ENCODE peak calls at places on chromosomes 5 and 9, in seven cellular contexts. One of them, this sample, is unnamed. For H3K9me3 and H3K36me3, the result is how much of the 10 kb centered on the place peaks cover.

GRCh38 chr9:70479880-70480291 is 65.4 kb upstream of the KLF9 start:
- DNase-seq in Karpas-422: no peak
- DNase-seq in adrenal gland: no peak
- DNase-seq in gastrocnemius medialis: no peak
- DNase-seq in lung: no peak
- DNase-seq in breast epithelium: peak
- DNase-seq in CD8-positive, alpha-beta T cell: no peak
- DNase-seq in this sample: peak

GRCh38 chr5:173618927-173619519 is 2.6 kb upstream of the BOD1 start:
- DNase-seq in gastrocnemius medialis: no peak
- DNase-seq in Karpas-422: peak
- DNase-seq in lung: peak
- DNase-seq in adrenal gland: peak
- DNase-seq in CD8-positive, alpha-beta T cell: peak
- DNase-seq in breast epithelium: peak
- DNase-seq in this sample: no peak

GRCh38 chr5:96565843-96566242 is 96.3 kb upstream of the CAST start:
- DNase-seq in breast epithelium: no peak
- DNase-seq in CD8-positive, alpha-beta T cell: no peak
- DNase-seq in lung: no peak
- DNase-seq in Karpas-422: no peak
- DNase-seq in gastrocnemius medialis: no peak
- DNase-seq in adrenal gland: no peak
- DNase-seq in this sample: no peak

GRCh38 chr9:12426198-12426864 is 266.9 kb upstream of the TYRP1 start:
- DNase-seq in gastrocnemius medialis: no peak
- DNase-seq in lung: no peak
- DNase-seq in Karpas-422: no peak
- DNase-seq in CD8-positive, alpha-beta T cell: no peak
- DNase-seq in breast epithelium: no peak
- DNase-seq in adrenal gland: no peak
- DNase-seq in this sample: no peak

GRCh38 chr5:132812949-132813598 is at the start of gene SOWAHA:
- DNase-seq in CD8-positive, alpha-beta T cell: no peak
- DNase-seq in Karpas-422: no peak
- DNase-seq in breast epithelium: no peak
- DNase-seq in gastrocnemius medialis: no peak
- DNase-seq in lung: no peak
- DNase-seq in adrenal gland: no peak
- DNase-seq in this sample: peak

GRCh38 chr5:67476531-67476930 is 279.9 kb upstream of the CD180 start:
- DNase-seq in Karpas-422: no peak
- DNase-seq in CD8-positive, alpha-beta T cell: no peak
- DNase-seq in lung: no peak
- DNase-seq in breast epithelium: peak
- DNase-seq in gastrocnemius medialis: no peak
- DNase-seq in adrenal gland: no peak
- DNase-seq in this sample: no peak

GRCh38 chr5:58794875-58795274 is 212.0 kb downstream of the RAB3C start:
- DNase-seq in gastrocnemius medialis: no peak
- DNase-seq in lung: no peak
- DNase-seq in breast epithelium: no peak
- DNase-seq in Karpas-422: no peak
- DNase-seq in adrenal gland: no peak
- DNase-seq in CD8-positive, alpha-beta T cell: no peak
- DNase-seq in this sample: no peak

GRCh38 chr5:71872465-71872864 is 153.4 kb downstream of the CARTPT start:
- DNase-seq in lung: no peak
- DNase-seq in adrenal gland: no peak
- DNase-seq in gastrocnemius medialis: no peak
- DNase-seq in CD8-positive, alpha-beta T cell: no peak
- DNase-seq in Karpas-422: no peak
- DNase-seq in breast epithelium: no peak
- DNase-seq in this sample: no peak

GRCh38 chr9:24479266-24479665 is 66.4 kb downstream of the IZUMO3 start:
- DNase-seq in lung: no peak
- DNase-seq in CD8-positive, alpha-beta T cell: no peak
- DNase-seq in breast epithelium: no peak
- DNase-seq in adrenal gland: no peak
- DNase-seq in gastrocnemius medialis: no peak
- DNase-seq in Karpas-422: no peak
- DNase-seq in this sample: no peak

GRCh38 chr9:120014751-120015235 is 565.2 kb downstream of the CDK5RAP2 start:
- DNase-seq in lung: no peak
- DNase-seq in breast epithelium: no peak
- DNase-seq in gastrocnemius medialis: no peak
- DNase-seq in Karpas-422: no peak
- DNase-seq in CD8-positive, alpha-beta T cell: no peak
- DNase-seq in adrenal gland: no peak
- DNase-seq in this sample: no peak

GRCh38 chr5:132500931-132501628 is 10.5 kb upstream of the IRF1 start:
- DNase-seq in Karpas-422: peak
- DNase-seq in lung: peak
- DNase-seq in adrenal gland: peak
- DNase-seq in gastrocnemius medialis: peak
- DNase-seq in CD8-positive, alpha-beta T cell: peak
- DNase-seq in breast epithelium: no peak
- DNase-seq in this sample: peak

GRCh38 chr5:52692039-52692438 is 95.7 kb upstream of the ITGA1 start:
- DNase-seq in lung: no peak
- DNase-seq in adrenal gland: no peak
- DNase-seq in breast epithelium: no peak
- DNase-seq in CD8-positive, alpha-beta T cell: no peak
- DNase-seq in Karpas-422: no peak
- DNase-seq in gastrocnemius medialis: no peak
- DNase-seq in this sample: no peak

GRCh38 chr9:122056484-122056883 is 36.6 kb downstream of the TTLL11 start:
- DNase-seq in gastrocnemius medialis: no peak
- DNase-seq in lung: no peak
- DNase-seq in CD8-positive, alpha-beta T cell: no peak
- DNase-seq in adrenal gland: no peak
- DNase-seq in breast epithelium: no peak
- DNase-seq in Karpas-422: no peak
- DNase-seq in this sample: no peak

GRCh38 chr9:4170231-4170630 is 129.6 kb downstream of the GLIS3 start:
- DNase-seq in CD8-positive, alpha-beta T cell: no peak
- DNase-seq in breast epithelium: no peak
- DNase-seq in Karpas-422: no peak
- DNase-seq in adrenal gland: no peak
- DNase-seq in lung: no peak
- DNase-seq in gastrocnemius medialis: no peak
- DNase-seq in this sample: no peak

GRCh38 chr9:110975278-110975677 is 63.0 kb downstream of the LPAR1 start:
- DNase-seq in lung: no peak
- DNase-seq in breast epithelium: no peak
- DNase-seq in CD8-positive, alpha-beta T cell: no peak
- DNase-seq in adrenal gland: no peak
- DNase-seq in gastrocnemius medialis: no peak
- DNase-seq in Karpas-422: no peak
- DNase-seq in this sample: no peak

GRCh38 chr5:177489119-177489716 is 8.2 kb downstream of the PDLIM7 start:
- DNase-seq in gastrocnemius medialis: no peak
- DNase-seq in lung: no peak
- DNase-seq in adrenal gland: no peak
- DNase-seq in CD8-positive, alpha-beta T cell: no peak
- DNase-seq in Karpas-422: peak
- DNase-seq in breast epithelium: no peak
- DNase-seq in this sample: no peak

GRCh38 chr9:131281119-131281965 is 5.0 kb upstream of the FAM78A start:
- DNase-seq in Karpas-422: no peak
- DNase-seq in lung: no peak
- DNase-seq in adrenal gland: no peak
- DNase-seq in CD8-positive, alpha-beta T cell: no peak
- DNase-seq in breast epithelium: no peak
- DNase-seq in gastrocnemius medialis: no peak
- DNase-seq in this sample: no peak

GRCh38 chr5:105331558-105331957 is 1769.0 kb upstream of the NUDT12 start:
- DNase-seq in CD8-positive, alpha-beta T cell: no peak
- DNase-seq in lung: no peak
- DNase-seq in adrenal gland: no peak
- DNase-seq in gastrocnemius medialis: no peak
- DNase-seq in breast epithelium: no peak
- DNase-seq in Karpas-422: no peak
- DNase-seq in this sample: no peak

GRCh38 chr9:127451681-127452480 is 571 bp downstream of the LRSAM1 start:
- DNase-seq in adrenal gland: peak
- DNase-seq in gastrocnemius medialis: peak
- DNase-seq in Karpas-422: peak
- DNase-seq in lung: peak
- DNase-seq in CD8-positive, alpha-beta T cell: peak
- DNase-seq in breast epithelium: peak
- DNase-seq in this sample: peak

GRCh38 chr5:1429066-1429465 is 16.2 kb downstream of the SLC6A3 start:
- DNase-seq in gastrocnemius medialis: no peak
- DNase-seq in CD8-positive, alpha-beta T cell: no peak
- DNase-seq in Karpas-422: no peak
- DNase-seq in adrenal gland: no peak
- DNase-seq in lung: no peak
- DNase-seq in breast epithelium: no peak
- DNase-seq in this sample: peak

GRCh38 chr5:105849701-105850100 is 1821.0 kb downstream of the EFNA5 start:
- DNase-seq in gastrocnemius medialis: no peak
- DNase-seq in lung: no peak
- DNase-seq in CD8-positive, alpha-beta T cell: no peak
- DNase-seq in adrenal gland: no peak
- DNase-seq in breast epithelium: no peak
- DNase-seq in Karpas-422: no peak
- DNase-seq in this sample: no peak

GRCh38 chr9:118104385-118104784 is 400.2 kb downstream of the TLR4 start:
- DNase-seq in breast epithelium: no peak
- DNase-seq in CD8-positive, alpha-beta T cell: no peak
- DNase-seq in gastrocnemius medialis: no peak
- DNase-seq in adrenal gland: no peak
- DNase-seq in Karpas-422: no peak
- DNase-seq in lung: no peak
- DNase-seq in this sample: no peak
- H3K9me3 ChIP-seq in breast epithelium: under half
- H3K9me3 ChIP-seq in CD8-positive, alpha-beta T cell: under half
- H3K9me3 ChIP-seq in gastrocnemius medialis: under half
- H3K9me3 ChIP-seq in adrenal gland: under half
- H3K9me3 ChIP-seq in Karpas-422: under half
- H3K9me3 ChIP-seq in lung: under half
- H3K9me3 ChIP-seq in this sample: under half

DNA sequence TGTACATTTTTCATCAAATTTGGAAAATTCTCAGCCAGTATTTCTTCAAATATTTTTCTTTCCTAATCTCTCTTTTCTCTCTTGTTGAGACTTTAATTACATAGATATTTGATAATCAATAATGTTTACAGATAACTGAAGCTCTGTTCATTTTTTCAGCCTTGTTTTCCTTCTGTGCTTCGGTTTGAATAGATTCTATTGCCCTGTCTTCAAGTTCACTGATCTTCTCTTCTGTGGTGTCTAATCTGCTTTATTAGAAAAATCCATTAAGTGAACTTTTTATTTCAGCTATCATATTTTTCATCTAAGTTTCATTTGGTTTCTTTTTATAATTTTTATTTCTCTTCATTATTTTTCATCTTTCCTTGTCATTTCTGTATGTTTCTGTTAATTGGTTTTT is 54.1 kb downstream of the AMBP start:
- DNase-seq in breast epithelium: no peak
- DNase-seq in lung: no peak
- DNase-seq in gastrocnemius medialis: no peak
- DNase-seq in Karpas-422: no peak
- DNase-seq in adrenal gland: no peak
- DNase-seq in CD8-positive, alpha-beta T cell: no peak
- DNase-seq in this sample: no peak
- H3K36me3 ChIP-seq in breast epithelium: under half
- H3K36me3 ChIP-seq in lung: under half
- H3K36me3 ChIP-seq in gastrocnemius medialis: under half
- H3K36me3 ChIP-seq in Karpas-422: under half
- H3K36me3 ChIP-seq in adrenal gland: under half
- H3K36me3 ChIP-seq in CD8-positive, alpha-beta T cell: under half
- H3K36me3 ChIP-seq in this sample: under half

DNA sequence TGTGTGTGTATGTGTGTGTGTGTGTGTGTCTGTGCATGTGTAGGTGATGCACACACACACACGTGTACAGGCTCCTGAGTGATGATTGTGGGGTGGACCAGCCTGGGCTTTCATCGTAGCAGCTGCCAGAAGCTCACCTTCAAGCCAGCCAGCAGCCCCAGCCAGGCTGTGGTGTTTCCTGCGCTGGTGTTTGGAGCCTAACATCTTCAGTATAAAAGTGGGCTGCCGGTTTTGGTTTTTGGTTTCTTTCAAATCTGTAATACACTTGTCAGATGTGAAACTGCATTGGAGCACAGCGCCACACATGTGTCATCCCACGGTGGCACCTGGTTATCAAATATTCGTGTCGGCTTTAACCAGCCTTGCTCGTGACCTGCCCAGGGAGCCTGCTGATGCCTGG is 114.2 kb downstream of the OLFM1 start:
- DNase-seq in breast epithelium: no peak
- DNase-seq in CD8-positive, alpha-beta T cell: no peak
- DNase-seq in lung: no peak
- DNase-seq in Karpas-422: no peak
- DNase-seq in gastrocnemius medialis: no peak
- DNase-seq in adrenal gland: no peak
- DNase-seq in this sample: no peak
- H3K4me3 ChIP-seq in breast epithelium: no peak
- H3K4me3 ChIP-seq in CD8-positive, alpha-beta T cell: no peak
- H3K4me3 ChIP-seq in lung: no peak
- H3K4me3 ChIP-seq in Karpas-422: no peak
- H3K4me3 ChIP-seq in gastrocnemius medialis: no peak
- H3K4me3 ChIP-seq in adrenal gland: no peak
- H3K4me3 ChIP-seq in this sample: no peak

GRCh38 chr5:158485604-158486081 is 614.1 kb downstream of the EBF1 start:
- DNase-seq in lung: peak
- DNase-seq in CD8-positive, alpha-beta T cell: no peak
- DNase-seq in adrenal gland: no peak
- DNase-seq in gastrocnemius medialis: no peak
- DNase-seq in breast epithelium: no peak
- DNase-seq in Karpas-422: no peak
- DNase-seq in this sample: no peak

GRCh38 chr5:158487677-158488076 is 612.0 kb downstream of the EBF1 start:
- DNase-seq in gastrocnemius medialis: no peak
- DNase-seq in adrenal gland: no peak
- DNase-seq in Karpas-422: no peak
- DNase-seq in lung: no peak
- DNase-seq in CD8-positive, alpha-beta T cell: no peak
- DNase-seq in breast epithelium: no peak
- DNase-seq in this sample: no peak

GRCh38 chr5:158487156-158487555 is 612.6 kb downstream of the EBF1 start:
- DNase-seq in lung: no peak
- DNase-seq in Karpas-422: no peak
- DNase-seq in gastrocnemius medialis: no peak
- DNase-seq in adrenal gland: no peak
- DNase-seq in breast epithelium: no peak
- DNase-seq in CD8-positive, alpha-beta T cell: no peak
- DNase-seq in this sample: no peak

GRCh38 chr5:158492850-158493249 is 606.9 kb downstream of the EBF1 start:
- DNase-seq in adrenal gland: no peak
- DNase-seq in gastrocnemius medialis: no peak
- DNase-seq in breast epithelium: no peak
- DNase-seq in CD8-positive, alpha-beta T cell: no peak
- DNase-seq in Karpas-422: no peak
- DNase-seq in lung: no peak
- DNase-seq in this sample: no peak

DNA sequence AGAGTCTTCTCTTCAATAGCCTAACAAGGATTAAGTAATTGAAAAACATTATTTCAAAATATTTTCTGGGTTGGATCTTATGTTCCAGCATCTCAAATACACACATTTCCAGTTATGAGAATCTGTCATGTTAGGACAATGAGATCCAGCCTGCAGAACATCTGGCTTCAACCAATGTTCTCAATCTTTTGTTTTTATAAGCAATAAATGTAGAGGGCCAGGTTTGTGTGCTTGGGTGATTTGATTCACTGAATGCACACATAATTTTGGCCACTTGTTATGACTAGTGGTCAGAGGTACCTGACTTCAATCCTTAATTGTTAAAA is 610.5 kb downstream of the EBF1 start:
- DNase-seq in adrenal gland: no peak
- DNase-seq in Karpas-422: no peak
- DNase-seq in breast epithelium: no peak
- DNase-seq in lung: no peak
- DNase-seq in gastrocnemius medialis: no peak
- DNase-seq in CD8-positive, alpha-beta T cell: no peak
- DNase-seq in this sample: no peak
- H3K9me3 ChIP-seq in adrenal gland: under half
- H3K9me3 ChIP-seq in Karpas-422: under half
- H3K9me3 ChIP-seq in breast epithelium: under half
- H3K9me3 ChIP-seq in lung: under half
- H3K9me3 ChIP-seq in gastrocnemius medialis: under half
- H3K9me3 ChIP-seq in CD8-positive, alpha-beta T cell: under half
- H3K9me3 ChIP-seq in this sample: under half